ENCODE peak calls at places on chromosome 13, in ten cellular contexts. One of them, this sample, is unnamed.
A peak's percentile ranks its signal among the peaks of the same experiment; 100 is the strongest.

GRCh38 chr13:40777166-40777956 is 6.4 kb upstream of the MRPS31 start:
- DNase-seq in NCI-H1105 treated with DMSO at 0.1 percent for 48 hours: peak; percentile 61
- DNase-seq in activated CD4-positive, alpha-beta T cell treated with anti-CD3 and anti-CD28 coated beads for 4 hours: peak; percentile 41
- DNase-seq in colonic mucosa: peak; percentile 72
- DNase-seq in T-helper 9 cell: no peak
- DNase-seq in fibroblast of villous mesenchyme: peak; percentile 58
- DNase-seq in BJ: no peak
- DNase-seq in amygdala: no peak
- DNase-seq in psoas muscle: no peak
- DNase-seq in fibroblast of mammary gland: peak; percentile 57
- DNase-seq in this sample: peak; percentile 55

GRCh38 chr13:39766464-39767167 is 111.2 kb downstream of the COG6 start:
- DNase-seq in amygdala: peak; percentile 5
- DNase-seq in NCI-H1105 treated with DMSO at 0.1 percent for 48 hours: no peak
- DNase-seq in activated CD4-positive, alpha-beta T cell treated with anti-CD3 and anti-CD28 coated beads for 4 hours: no peak
- DNase-seq in psoas muscle: no peak
- DNase-seq in fibroblast of mammary gland: no peak
- DNase-seq in fibroblast of villous mesenchyme: no peak
- DNase-seq in colonic mucosa: no peak
- DNase-seq in BJ: no peak
- DNase-seq in T-helper 9 cell: no peak
- DNase-seq in this sample: peak; percentile 42

GRCh38 chr13:72230131-72230530 is 363.1 kb upstream of the DACH1 start:
- DNase-seq in activated CD4-positive, alpha-beta T cell treated with anti-CD3 and anti-CD28 coated beads for 4 hours: no peak
- DNase-seq in amygdala: no peak
- DNase-seq in psoas muscle: no peak
- DNase-seq in BJ: no peak
- DNase-seq in fibroblast of mammary gland: no peak
- DNase-seq in T-helper 9 cell: no peak
- DNase-seq in fibroblast of villous mesenchyme: no peak
- DNase-seq in colonic mucosa: no peak
- DNase-seq in NCI-H1105 treated with DMSO at 0.1 percent for 48 hours: no peak
- DNase-seq in this sample: no peak

GRCh38 chr13:99995503-99996176 is 14.1 kb downstream of the ZIC2 start:
- DNase-seq in T-helper 9 cell: no peak
- DNase-seq in colonic mucosa: no peak
- DNase-seq in fibroblast of villous mesenchyme: peak; percentile 15
- DNase-seq in BJ: no peak
- DNase-seq in amygdala: no peak
- DNase-seq in fibroblast of mammary gland: no peak
- DNase-seq in psoas muscle: no peak
- DNase-seq in activated CD4-positive, alpha-beta T cell treated with anti-CD3 and anti-CD28 coated beads for 4 hours: no peak
- DNase-seq in NCI-H1105 treated with DMSO at 0.1 percent for 48 hours: peak; percentile 12
- DNase-seq in this sample: no peak

GRCh38 chr13:36341718-36342117 is 4.5 kb downstream of the SPART start:
- DNase-seq in BJ: no peak
- DNase-seq in fibroblast of villous mesenchyme: peak; percentile 83
- DNase-seq in T-helper 9 cell: no peak
- DNase-seq in NCI-H1105 treated with DMSO at 0.1 percent for 48 hours: no peak
- DNase-seq in activated CD4-positive, alpha-beta T cell treated with anti-CD3 and anti-CD28 coated beads for 4 hours: no peak
- DNase-seq in amygdala: no peak
- DNase-seq in colonic mucosa: no peak
- DNase-seq in psoas muscle: no peak
- DNase-seq in fibroblast of mammary gland: peak; percentile 58
- DNase-seq in this sample: no peak

GRCh38 chr13:73945371-73945770 is 188.8 kb downstream of the KLF12 start:
- DNase-seq in fibroblast of mammary gland: peak; percentile 25
- DNase-seq in NCI-H1105 treated with DMSO at 0.1 percent for 48 hours: no peak
- DNase-seq in colonic mucosa: no peak
- DNase-seq in BJ: no peak
- DNase-seq in T-helper 9 cell: no peak
- DNase-seq in activated CD4-positive, alpha-beta T cell treated with anti-CD3 and anti-CD28 coated beads for 4 hours: no peak
- DNase-seq in amygdala: no peak
- DNase-seq in fibroblast of villous mesenchyme: no peak
- DNase-seq in psoas muscle: no peak
- DNase-seq in this sample: no peak

GRCh38 chr13:48066310-48066989 is 28.5 kb downstream of the MED4 start:
- DNase-seq in fibroblast of villous mesenchyme: peak; percentile 28
- DNase-seq in T-helper 9 cell: no peak
- DNase-seq in BJ: no peak
- DNase-seq in colonic mucosa: no peak
- DNase-seq in NCI-H1105 treated with DMSO at 0.1 percent for 48 hours: peak; percentile 18
- DNase-seq in psoas muscle: no peak
- DNase-seq in fibroblast of mammary gland: peak; percentile 60
- DNase-seq in activated CD4-positive, alpha-beta T cell treated with anti-CD3 and anti-CD28 coated beads for 4 hours: no peak
- DNase-seq in amygdala: no peak
- DNase-seq in this sample: no peak

GRCh38 chr13:59274958-59275727 is 888.6 kb downstream of the DIAPH3 start:
- DNase-seq in T-helper 9 cell: no peak
- DNase-seq in NCI-H1105 treated with DMSO at 0.1 percent for 48 hours: no peak
- DNase-seq in psoas muscle: no peak
- DNase-seq in activated CD4-positive, alpha-beta T cell treated with anti-CD3 and anti-CD28 coated beads for 4 hours: no peak
- DNase-seq in fibroblast of villous mesenchyme: no peak
- DNase-seq in fibroblast of mammary gland: no peak
- DNase-seq in BJ: no peak
- DNase-seq in amygdala: no peak
- DNase-seq in colonic mucosa: no peak
- DNase-seq in this sample: no peak

GRCh38 chr13:65497265-65497664 is 1732.9 kb downstream of the PCDH9 start:
- DNase-seq in NCI-H1105 treated with DMSO at 0.1 percent for 48 hours: no peak
- DNase-seq in psoas muscle: no peak
- DNase-seq in colonic mucosa: no peak
- DNase-seq in activated CD4-positive, alpha-beta T cell treated with anti-CD3 and anti-CD28 coated beads for 4 hours: no peak
- DNase-seq in fibroblast of mammary gland: no peak
- DNase-seq in fibroblast of villous mesenchyme: no peak
- DNase-seq in T-helper 9 cell: no peak
- DNase-seq in BJ: peak; percentile 25
- DNase-seq in amygdala: no peak
- DNase-seq in this sample: no peak

GRCh38 chr13:31431722-31432137 is 232.0 kb downstream of the B3GLCT start:
- DNase-seq in fibroblast of villous mesenchyme: peak; percentile 35
- DNase-seq in T-helper 9 cell: peak; percentile 35
- DNase-seq in colonic mucosa: peak; percentile 46
- DNase-seq in fibroblast of mammary gland: peak; percentile 60
- DNase-seq in BJ: no peak
- DNase-seq in NCI-H1105 treated with DMSO at 0.1 percent for 48 hours: no peak
- DNase-seq in psoas muscle: peak; percentile 62
- DNase-seq in activated CD4-positive, alpha-beta T cell treated with anti-CD3 and anti-CD28 coated beads for 4 hours: peak; percentile 31
- DNase-seq in amygdala: no peak
- DNase-seq in this sample: peak; percentile 31

GRCh38 chr13:25687622-25688225 is 315.9 kb downstream of the ATP8A2 start:
- DNase-seq in fibroblast of mammary gland: no peak
- DNase-seq in activated CD4-positive, alpha-beta T cell treated with anti-CD3 and anti-CD28 coated beads for 4 hours: no peak
- DNase-seq in colonic mucosa: peak; percentile 47
- DNase-seq in BJ: no peak
- DNase-seq in psoas muscle: no peak
- DNase-seq in fibroblast of villous mesenchyme: no peak
- DNase-seq in NCI-H1105 treated with DMSO at 0.1 percent for 48 hours: peak; percentile 18
- DNase-seq in amygdala: no peak
- DNase-seq in T-helper 9 cell: no peak
- DNase-seq in this sample: no peak

GRCh38 chr13:36531746-36532486 is 99.6 kb downstream of the CCNA1 start:
- DNase-seq in BJ: no peak
- DNase-seq in psoas muscle: no peak
- DNase-seq in T-helper 9 cell: no peak
- DNase-seq in amygdala: no peak
- DNase-seq in fibroblast of mammary gland: peak; percentile 49
- DNase-seq in NCI-H1105 treated with DMSO at 0.1 percent for 48 hours: no peak
- DNase-seq in colonic mucosa: no peak
- DNase-seq in fibroblast of villous mesenchyme: peak; percentile 0
- DNase-seq in activated CD4-positive, alpha-beta T cell treated with anti-CD3 and anti-CD28 coated beads for 4 hours: no peak
- DNase-seq in this sample: no peak

GRCh38 chr13:21344662-21345176 is 114.4 kb downstream of the ZDHHC20 start:
- DNase-seq in fibroblast of mammary gland: no peak
- DNase-seq in fibroblast of villous mesenchyme: no peak
- DNase-seq in colonic mucosa: no peak
- DNase-seq in amygdala: no peak
- DNase-seq in psoas muscle: no peak
- DNase-seq in BJ: no peak
- DNase-seq in T-helper 9 cell: peak; percentile 6
- DNase-seq in NCI-H1105 treated with DMSO at 0.1 percent for 48 hours: no peak
- DNase-seq in activated CD4-positive, alpha-beta T cell treated with anti-CD3 and anti-CD28 coated beads for 4 hours: no peak
- DNase-seq in this sample: no peak

GRCh38 chr13:114010401-114011101 is 36.7 kb upstream of the C13orf46 start:
- DNase-seq in T-helper 9 cell: no peak
- DNase-seq in amygdala: no peak
- DNase-seq in activated CD4-positive, alpha-beta T cell treated with anti-CD3 and anti-CD28 coated beads for 4 hours: no peak
- DNase-seq in fibroblast of villous mesenchyme: no peak
- DNase-seq in colonic mucosa: no peak
- DNase-seq in psoas muscle: peak; percentile 41
- DNase-seq in fibroblast of mammary gland: no peak
- DNase-seq in BJ: no peak
- DNase-seq in NCI-H1105 treated with DMSO at 0.1 percent for 48 hours: no peak
- DNase-seq in this sample: no peak

GRCh38 chr13:94352057-94352456 is 127.4 kb downstream of the DCT start:
- DNase-seq in NCI-H1105 treated with DMSO at 0.1 percent for 48 hours: no peak
- DNase-seq in fibroblast of villous mesenchyme: peak; percentile 48
- DNase-seq in psoas muscle: no peak
- DNase-seq in BJ: no peak
- DNase-seq in activated CD4-positive, alpha-beta T cell treated with anti-CD3 and anti-CD28 coated beads for 4 hours: no peak
- DNase-seq in amygdala: no peak
- DNase-seq in colonic mucosa: no peak
- DNase-seq in T-helper 9 cell: no peak
- DNase-seq in fibroblast of mammary gland: peak; percentile 89
- DNase-seq in this sample: no peak

GRCh38 chr13:23778007-23778687 is 111.1 kb downstream of the MIPEP start:
- DNase-seq in fibroblast of villous mesenchyme: peak; percentile 74
- DNase-seq in T-helper 9 cell: no peak
- DNase-seq in fibroblast of mammary gland: peak; percentile 24
- DNase-seq in amygdala: no peak
- DNase-seq in colonic mucosa: no peak
- DNase-seq in BJ: no peak
- DNase-seq in activated CD4-positive, alpha-beta T cell treated with anti-CD3 and anti-CD28 coated beads for 4 hours: no peak
- DNase-seq in NCI-H1105 treated with DMSO at 0.1 percent for 48 hours: no peak
- DNase-seq in psoas muscle: no peak
- DNase-seq in this sample: no peak

GRCh38 chr13:113926301-113926761 is 47.5 kb downstream of the C13orf46 start:
- DNase-seq in amygdala: no peak
- DNase-seq in activated CD4-positive, alpha-beta T cell treated with anti-CD3 and anti-CD28 coated beads for 4 hours: no peak
- DNase-seq in colonic mucosa: no peak
- DNase-seq in BJ: peak; percentile 72
- DNase-seq in fibroblast of mammary gland: peak; percentile 95
- DNase-seq in fibroblast of villous mesenchyme: peak; percentile 95
- DNase-seq in psoas muscle: peak; percentile 66
- DNase-seq in NCI-H1105 treated with DMSO at 0.1 percent for 48 hours: no peak
- DNase-seq in T-helper 9 cell: no peak
- DNase-seq in this sample: no peak

GRCh38 chr13:114275309-114275708 is 6.1 kb upstream of the UPF3A start:
- DNase-seq in amygdala: no peak
- DNase-seq in BJ: no peak
- DNase-seq in fibroblast of villous mesenchyme: no peak
- DNase-seq in NCI-H1105 treated with DMSO at 0.1 percent for 48 hours: no peak
- DNase-seq in activated CD4-positive, alpha-beta T cell treated with anti-CD3 and anti-CD28 coated beads for 4 hours: no peak
- DNase-seq in colonic mucosa: no peak
- DNase-seq in psoas muscle: no peak
- DNase-seq in T-helper 9 cell: no peak
- DNase-seq in fibroblast of mammary gland: no peak
- DNase-seq in this sample: no peak

GRCh38 chr13:100773429-100773828 is 98.8 kb upstream of the TMTC4 start:
- DNase-seq in T-helper 9 cell: no peak
- DNase-seq in amygdala: no peak
- DNase-seq in psoas muscle: no peak
- DNase-seq in fibroblast of villous mesenchyme: no peak
- DNase-seq in NCI-H1105 treated with DMSO at 0.1 percent for 48 hours: no peak
- DNase-seq in BJ: no peak
- DNase-seq in colonic mucosa: no peak
- DNase-seq in activated CD4-positive, alpha-beta T cell treated with anti-CD3 and anti-CD28 coated beads for 4 hours: no peak
- DNase-seq in fibroblast of mammary gland: no peak
- DNase-seq in this sample: no peak

GRCh38 chr13:23979361-23980159 is 82.3 kb upstream of the C1QTNF9B start:
- DNase-seq in fibroblast of villous mesenchyme: peak; percentile 82
- DNase-seq in BJ: peak; percentile 41
- DNase-seq in T-helper 9 cell: peak; percentile 13
- DNase-seq in fibroblast of mammary gland: peak; percentile 82
- DNase-seq in colonic mucosa: peak; percentile 74
- DNase-seq in amygdala: peak; percentile 81
- DNase-seq in activated CD4-positive, alpha-beta T cell treated with anti-CD3 and anti-CD28 coated beads for 4 hours: no peak
- DNase-seq in psoas muscle: peak; percentile 83
- DNase-seq in NCI-H1105 treated with DMSO at 0.1 percent for 48 hours: peak; percentile 27
- DNase-seq in this sample: peak; percentile 91

GRCh38 chr13:97962887-97963286 is 9.4 kb downstream of the IPO5 start:
- DNase-seq in T-helper 9 cell: no peak
- DNase-seq in amygdala: no peak
- DNase-seq in psoas muscle: no peak
- DNase-seq in fibroblast of mammary gland: no peak
- DNase-seq in fibroblast of villous mesenchyme: no peak
- DNase-seq in NCI-H1105 treated with DMSO at 0.1 percent for 48 hours: no peak
- DNase-seq in activated CD4-positive, alpha-beta T cell treated with anti-CD3 and anti-CD28 coated beads for 4 hours: no peak
- DNase-seq in colonic mucosa: no peak
- DNase-seq in BJ: no peak
- DNase-seq in this sample: no peak

GRCh38 chr13:85825454-85825853 is 26.2 kb upstream of the SLITRK6 start:
- DNase-seq in psoas muscle: no peak
- DNase-seq in colonic mucosa: no peak
- DNase-seq in amygdala: no peak
- DNase-seq in activated CD4-positive, alpha-beta T cell treated with anti-CD3 and anti-CD28 coated beads for 4 hours: no peak
- DNase-seq in BJ: no peak
- DNase-seq in NCI-H1105 treated with DMSO at 0.1 percent for 48 hours: no peak
- DNase-seq in fibroblast of mammary gland: no peak
- DNase-seq in fibroblast of villous mesenchyme: no peak
- DNase-seq in T-helper 9 cell: no peak
- DNase-seq in this sample: no peak

GRCh38 chr13:44188257-44188656 is 185.4 kb upstream of the SERP2 start:
- DNase-seq in activated CD4-positive, alpha-beta T cell treated with anti-CD3 and anti-CD28 coated beads for 4 hours: no peak
- DNase-seq in amygdala: no peak
- DNase-seq in BJ: no peak
- DNase-seq in fibroblast of mammary gland: peak; percentile 76
- DNase-seq in psoas muscle: no peak
- DNase-seq in NCI-H1105 treated with DMSO at 0.1 percent for 48 hours: no peak
- DNase-seq in fibroblast of villous mesenchyme: peak; percentile 18
- DNase-seq in colonic mucosa: no peak
- DNase-seq in T-helper 9 cell: no peak
- DNase-seq in this sample: no peak

GRCh38 chr13:23715092-23715761 is 145.0 kb downstream of the TNFRSF19 start:
- DNase-seq in fibroblast of villous mesenchyme: no peak
- DNase-seq in colonic mucosa: no peak
- DNase-seq in T-helper 9 cell: no peak
- DNase-seq in BJ: no peak
- DNase-seq in amygdala: no peak
- DNase-seq in NCI-H1105 treated with DMSO at 0.1 percent for 48 hours: no peak
- DNase-seq in activated CD4-positive, alpha-beta T cell treated with anti-CD3 and anti-CD28 coated beads for 4 hours: no peak
- DNase-seq in psoas muscle: no peak
- DNase-seq in fibroblast of mammary gland: no peak
- DNase-seq in this sample: peak; percentile 24

GRCh38 chr13:46181799-46182490 is at the start of gene LCP1:
- DNase-seq in amygdala: no peak
- DNase-seq in BJ: no peak
- DNase-seq in NCI-H1105 treated with DMSO at 0.1 percent for 48 hours: no peak
- DNase-seq in activated CD4-positive, alpha-beta T cell treated with anti-CD3 and anti-CD28 coated beads for 4 hours: peak; percentile 81
- DNase-seq in fibroblast of villous mesenchyme: no peak
- DNase-seq in psoas muscle: no peak
- DNase-seq in colonic mucosa: peak; percentile 41
- DNase-seq in fibroblast of mammary gland: no peak
- DNase-seq in T-helper 9 cell: peak; percentile 59
- DNase-seq in this sample: peak; percentile 29

GRCh38 chr13:35554972-35555623 is 78.6 kb upstream of the MAB21L1 start:
- DNase-seq in colonic mucosa: no peak
- DNase-seq in BJ: no peak
- DNase-seq in T-helper 9 cell: no peak
- DNase-seq in amygdala: no peak
- DNase-seq in activated CD4-positive, alpha-beta T cell treated with anti-CD3 and anti-CD28 coated beads for 4 hours: no peak
- DNase-seq in fibroblast of villous mesenchyme: no peak
- DNase-seq in psoas muscle: no peak
- DNase-seq in NCI-H1105 treated with DMSO at 0.1 percent for 48 hours: peak; percentile 3
- DNase-seq in fibroblast of mammary gland: peak; percentile 8
- DNase-seq in this sample: no peak

GRCh38 chr13:20231839-20232555 is at the start of gene GJB6:
- DNase-seq in psoas muscle: no peak
- DNase-seq in activated CD4-positive, alpha-beta T cell treated with anti-CD3 and anti-CD28 coated beads for 4 hours: no peak
- DNase-seq in fibroblast of villous mesenchyme: no peak
- DNase-seq in BJ: no peak
- DNase-seq in NCI-H1105 treated with DMSO at 0.1 percent for 48 hours: peak; percentile 13
- DNase-seq in T-helper 9 cell: no peak
- DNase-seq in fibroblast of mammary gland: no peak
- DNase-seq in colonic mucosa: no peak
- DNase-seq in amygdala: no peak
- DNase-seq in this sample: no peak

GRCh38 chr13:19984430-19985218 is 26.1 kb downstream of the ZMYM2 start:
- DNase-seq in NCI-H1105 treated with DMSO at 0.1 percent for 48 hours: no peak
- DNase-seq in fibroblast of mammary gland: peak; percentile 56
- DNase-seq in fibroblast of villous mesenchyme: peak; percentile 58
- DNase-seq in amygdala: no peak
- DNase-seq in psoas muscle: no peak
- DNase-seq in activated CD4-positive, alpha-beta T cell treated with anti-CD3 and anti-CD28 coated beads for 4 hours: peak; percentile 6
- DNase-seq in colonic mucosa: no peak
- DNase-seq in BJ: no peak
- DNase-seq in T-helper 9 cell: no peak
- DNase-seq in this sample: peak; percentile 27

This sample was measured in Ammon's horn.